ENCODE peak calls at places on chromosomes 3 and 15, in five cellular contexts. E is NCI-H1105, H is ureter, K is AG09309, S is amniotic epithelial cell. O is an unnamed sample.

GRCh38 chr3:4826237-4827100 is 152.8 kb upstream of the BHLHE40 start:
- DNase-seq in S (no peak), E (no peak), H (peak; percentile 76), K (no peak), O (peak; percentile 45)

GRCh38 chr15:90885432-90886290 is 1.4 kb downstream of the FES start:
- DNase-seq in S (peak; percentile 39), E (peak; percentile 25), K (no peak), H (peak; percentile 81), O (peak; percentile 59)

GRCh38 chr3:196537319-196537984 is 22.3 kb upstream of the SMCO1 start:
- DNase-seq in H (peak; percentile 59), E (no peak), K (no peak), S (no peak), O (peak; percentile 38)

GRCh38 chr3:47010050-47010712 is 30.7 kb downstream of the NBEAL2 start:
- DNase-seq in H (peak; percentile 40), K (no peak), S (no peak), E (no peak), O (no peak)

GRCh38 chr3:171809513-171810277 is 588 bp downstream of the PLD1 start:
- DNase-seq in E (peak; percentile 88), H (peak; percentile 72), K (peak; percentile 91), S (peak; percentile 92), O (peak; percentile 50)

GRCh38 chr3:9014189-9014588 is 50.9 kb upstream of the RAD18 start:
- DNase-seq in S (peak; percentile 47), H (no peak), K (no peak), E (no peak), O (no peak)

GRCh38 chr3:105364113-105364512 is 2.6 kb upstream of the ALCAM start:
- DNase-seq in S (peak; percentile 85), K (no peak), H (no peak), E (no peak), O (no peak)

GRCh38 chr3:171776411-171776810 is 33.9 kb downstream of the PLD1 start:
- DNase-seq in H (no peak), S (no peak), E (peak; percentile 8), K (no peak), O (no peak)

GRCh38 chr3:50297896-50298725 is 1.1 kb downstream of the HYAL3 start:
- DNase-seq in H (no peak), K (no peak), E (no peak), S (no peak), O (no peak)

GRCh38 chr15:88649753-88650551 is 11.1 kb downstream of the ISG20 start:
- DNase-seq in S (no peak), K (no peak), E (no peak), H (no peak), O (no peak)

O was measured in NCI-H446.